ENCODE peak calls at places on chromosomes 3 and 15, in four cellular contexts. One of them, this sample, is unnamed.

GRCh38 chr15:58864602-58865419 is 68.7 kb downstream of the SLTM start:
- DNase-seq in HFF-Myc: no peak
- DNase-seq in CD8-positive, alpha-beta memory T cell: no peak
- DNase-seq in lower leg skin: no peak
- DNase-seq in this sample: no peak

GRCh38 chr3:155230382-155230781 is 63.1 kb downstream of the STRIT1 start:
- DNase-seq in HFF-Myc: no peak
- DNase-seq in lower leg skin: no peak
- DNase-seq in CD8-positive, alpha-beta memory T cell: no peak
- DNase-seq in this sample: no peak

GRCh38 chr3:32176989-32177701 is 61.3 kb upstream of the CMTM8 start:
- DNase-seq in lower leg skin: peak
- DNase-seq in CD8-positive, alpha-beta memory T cell: peak
- DNase-seq in HFF-Myc: peak
- DNase-seq in this sample: no peak

GRCh38 chr15:77944002-77944867 is 133.3 kb downstream of the TBC1D2B start:
- DNase-seq in lower leg skin: peak
- DNase-seq in HFF-Myc: peak
- DNase-seq in CD8-positive, alpha-beta memory T cell: peak
- DNase-seq in this sample: peak

GRCh38 chr15:101502572-101503295 is 13.2 kb upstream of the PCSK6 start:
- DNase-seq in lower leg skin: no peak
- DNase-seq in HFF-Myc: no peak
- DNase-seq in CD8-positive, alpha-beta memory T cell: no peak
- DNase-seq in this sample: no peak

GRCh38 chr3:166205158-166205557 is 367.9 kb upstream of the BCHE start:
- DNase-seq in lower leg skin: no peak
- DNase-seq in HFF-Myc: no peak
- DNase-seq in CD8-positive, alpha-beta memory T cell: no peak
- DNase-seq in this sample: no peak

GRCh38 chr15:72319360-72319984 is 485 bp downstream of the CELF6 start:
- DNase-seq in HFF-Myc: no peak
- DNase-seq in CD8-positive, alpha-beta memory T cell: peak
- DNase-seq in lower leg skin: no peak
- DNase-seq in this sample: no peak

GRCh38 chr3:30632065-30632464 is 25.7 kb downstream of the TGFBR2 start:
- DNase-seq in CD8-positive, alpha-beta memory T cell: no peak
- DNase-seq in HFF-Myc: no peak
- DNase-seq in lower leg skin: no peak
- DNase-seq in this sample: no peak

GRCh38 chr3:165206454-165207266 is 10.5 kb upstream of the SLITRK3 start:
- DNase-seq in HFF-Myc: peak
- DNase-seq in lower leg skin: peak
- DNase-seq in CD8-positive, alpha-beta memory T cell: no peak
- DNase-seq in this sample: no peak

GRCh38 chr15:71526061-71526460 is 284.3 kb upstream of the NR2E3 start:
- DNase-seq in CD8-positive, alpha-beta memory T cell: no peak
- DNase-seq in lower leg skin: no peak
- DNase-seq in HFF-Myc: no peak
- DNase-seq in this sample: no peak

GRCh38 chr15:96135166-96136093 is 195.1 kb upstream of the NR2F2 start:
- DNase-seq in HFF-Myc: no peak
- DNase-seq in CD8-positive, alpha-beta memory T cell: no peak
- DNase-seq in lower leg skin: no peak
- DNase-seq in this sample: no peak

GRCh38 chr15:27133244-27133643 is 162.3 kb downstream of the GABRG3 start:
- DNase-seq in HFF-Myc: no peak
- DNase-seq in lower leg skin: no peak
- DNase-seq in CD8-positive, alpha-beta memory T cell: no peak
- DNase-seq in this sample: no peak

GRCh38 chr3:160473978-160474377 is 24.4 kb upstream of the TRIM59 start:
- DNase-seq in HFF-Myc: peak
- DNase-seq in lower leg skin: no peak
- DNase-seq in CD8-positive, alpha-beta memory T cell: no peak
- DNase-seq in this sample: no peak

GRCh38 chr3:126201168-126201567 is 20.8 kb upstream of the ALDH1L1 start:
- DNase-seq in CD8-positive, alpha-beta memory T cell: no peak
- DNase-seq in HFF-Myc: no peak
- DNase-seq in lower leg skin: no peak
- DNase-seq in this sample: no peak

GRCh38 chr3:10889206-10889960 is 73.4 kb downstream of the SLC6A11 start:
- DNase-seq in lower leg skin: no peak
- DNase-seq in HFF-Myc: no peak
- DNase-seq in CD8-positive, alpha-beta memory T cell: no peak
- DNase-seq in this sample: no peak

GRCh38 chr3:125593991-125594574 is 1.2 kb downstream of the OSBPL11 start:
- DNase-seq in lower leg skin: no peak
- DNase-seq in CD8-positive, alpha-beta memory T cell: no peak
- DNase-seq in HFF-Myc: no peak
- DNase-seq in this sample: no peak

GRCh38 chr3:134600685-134601502 is 49.9 kb downstream of the KY start:
- DNase-seq in CD8-positive, alpha-beta memory T cell: peak
- DNase-seq in lower leg skin: no peak
- DNase-seq in HFF-Myc: peak
- DNase-seq in this sample: no peak

GRCh38 chr3:65650247-65650646 is 388.5 kb downstream of the MAGI1 start:
- DNase-seq in CD8-positive, alpha-beta memory T cell: no peak
- DNase-seq in lower leg skin: no peak
- DNase-seq in HFF-Myc: no peak
- DNase-seq in this sample: no peak

GRCh38 chr3:100316656-100317069 is 17.9 kb upstream of the NIT2 start:
- DNase-seq in CD8-positive, alpha-beta memory T cell: peak
- DNase-seq in lower leg skin: peak
- DNase-seq in HFF-Myc: peak
- DNase-seq in this sample: no peak

GRCh38 chr3:161108840-161109239 is 3.7 kb upstream of the B3GALNT1 start:
- DNase-seq in HFF-Myc: peak
- DNase-seq in CD8-positive, alpha-beta memory T cell: no peak
- DNase-seq in lower leg skin: no peak
- DNase-seq in this sample: no peak

GRCh38 chr3:98612587-98612986 is 19.2 kb upstream of the CPOX start:
- DNase-seq in CD8-positive, alpha-beta memory T cell: no peak
- DNase-seq in HFF-Myc: no peak
- DNase-seq in lower leg skin: peak
- DNase-seq in this sample: no peak

GRCh38 chr3:109268181-109268580 is 48.1 kb downstream of the DPPA2 start:
- DNase-seq in HFF-Myc: no peak
- DNase-seq in CD8-positive, alpha-beta memory T cell: no peak
- DNase-seq in lower leg skin: no peak
- DNase-seq in this sample: no peak

GRCh38 chr15:56496635-56497034 is 31.7 kb upstream of the MNS1 start:
- DNase-seq in lower leg skin: peak
- DNase-seq in HFF-Myc: peak
- DNase-seq in CD8-positive, alpha-beta memory T cell: peak
- DNase-seq in this sample: no peak

GRCh38 chr15:56491110-56491722 is 26.3 kb upstream of the MNS1 start:
- DNase-seq in CD8-positive, alpha-beta memory T cell: peak
- DNase-seq in lower leg skin: peak
- DNase-seq in HFF-Myc: peak
- DNase-seq in this sample: no peak

GRCh38 chr15:56490461-56490860 is 25.5 kb upstream of the MNS1 start:
- DNase-seq in HFF-Myc: no peak
- DNase-seq in lower leg skin: no peak
- DNase-seq in CD8-positive, alpha-beta memory T cell: no peak
- DNase-seq in this sample: no peak

GRCh38 chr15:56495050-56495449 is 30.1 kb upstream of the MNS1 start:
- DNase-seq in lower leg skin: no peak
- DNase-seq in HFF-Myc: no peak
- DNase-seq in CD8-positive, alpha-beta memory T cell: no peak
- DNase-seq in this sample: no peak

DNA sequence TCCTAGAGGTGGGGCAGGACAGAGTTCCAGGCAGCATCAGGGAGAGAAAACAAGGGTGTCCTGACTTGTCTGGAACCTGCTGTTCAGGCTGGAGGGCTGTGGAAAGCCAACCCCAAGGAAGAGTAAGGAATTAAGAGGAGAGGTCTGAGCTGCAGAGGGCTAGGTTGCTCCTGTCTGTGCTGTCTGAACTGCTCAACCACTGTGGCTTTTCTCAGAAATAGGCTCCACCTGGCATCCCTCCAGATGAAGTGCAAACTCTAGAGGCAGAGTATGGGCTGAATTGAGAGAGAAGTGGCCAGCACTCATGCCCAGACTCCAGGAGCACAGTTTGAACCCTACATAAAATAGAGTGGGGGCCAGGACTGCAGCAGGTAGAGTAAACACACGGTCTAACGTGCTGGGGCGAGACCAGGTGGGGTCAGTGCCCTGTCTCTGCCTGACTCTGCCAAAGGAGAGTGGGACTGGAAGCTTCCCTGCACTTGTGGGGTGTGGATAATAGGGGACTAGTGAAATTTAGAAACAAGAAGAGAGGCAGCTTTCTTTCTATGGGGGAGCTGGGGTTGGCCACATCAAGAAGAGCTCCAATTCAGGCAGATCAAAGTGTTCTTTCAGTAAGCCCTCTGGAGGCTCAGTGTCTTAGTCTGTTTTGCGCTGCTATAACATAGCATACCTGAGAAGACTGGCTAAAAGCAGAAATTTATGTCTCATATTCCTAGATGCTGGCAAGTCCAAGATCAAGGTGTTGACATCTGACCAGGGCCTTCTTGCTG is 28.0 kb upstream of the MNS1 start:
- DNase-seq in CD8-positive, alpha-beta memory T cell: no peak
- DNase-seq in HFF-Myc: no peak
- DNase-seq in lower leg skin: no peak
- DNase-seq in this sample: no peak
- H3K4me3 ChIP-seq in CD8-positive, alpha-beta memory T cell: no peak
- H3K4me3 ChIP-seq in HFF-Myc: no peak
- H3K4me3 ChIP-seq in lower leg skin: no peak
- H3K4me3 ChIP-seq in this sample: no peak

GRCh38 chr3:62956411-62956810 is 81.2 kb upstream of the CADPS start:
- DNase-seq in HFF-Myc: no peak
- DNase-seq in lower leg skin: no peak
- DNase-seq in CD8-positive, alpha-beta memory T cell: no peak
- DNase-seq in this sample: no peak

GRCh38 chr3:62955126-62955525 is 79.9 kb upstream of the CADPS start:
- DNase-seq in CD8-positive, alpha-beta memory T cell: no peak
- DNase-seq in lower leg skin: no peak
- DNase-seq in HFF-Myc: no peak
- DNase-seq in this sample: no peak

GRCh38 chr3:62951037-62951613 is 75.9 kb upstream of the CADPS start:
- DNase-seq in lower leg skin: no peak
- DNase-seq in HFF-Myc: no peak
- DNase-seq in CD8-positive, alpha-beta memory T cell: no peak
- DNase-seq in this sample: no peak

GRCh38 chr3:62950227-62950626 is 75.0 kb upstream of the CADPS start:
- DNase-seq in lower leg skin: no peak
- DNase-seq in HFF-Myc: no peak
- DNase-seq in CD8-positive, alpha-beta memory T cell: no peak
- DNase-seq in this sample: no peak

GRCh38 chr3:62954579-62954978 is 79.4 kb upstream of the CADPS start:
- DNase-seq in HFF-Myc: no peak
- DNase-seq in lower leg skin: no peak
- DNase-seq in CD8-positive, alpha-beta memory T cell: no peak
- DNase-seq in this sample: no peak
- H3K4me3 ChIP-seq in HFF-Myc: no peak
- H3K4me3 ChIP-seq in lower leg skin: no peak
- H3K4me3 ChIP-seq in CD8-positive, alpha-beta memory T cell: no peak
- H3K4me3 ChIP-seq in this sample: no peak

GRCh38 chr3:4830586-4830914 is 148.7 kb upstream of the BHLHE40 start:
- DNase-seq in HFF-Myc: no peak
- DNase-seq in CD8-positive, alpha-beta memory T cell: no peak
- DNase-seq in lower leg skin: no peak
- DNase-seq in this sample: no peak
- H3K4me3 ChIP-seq in HFF-Myc: no peak
- H3K4me3 ChIP-seq in CD8-positive, alpha-beta memory T cell: peak
- H3K4me3 ChIP-seq in lower leg skin: no peak
- H3K4me3 ChIP-seq in this sample: no peak

GRCh38 chr15:90618330-90619136 is 88.8 kb downstream of the CRTC3 start:
- DNase-seq in HFF-Myc: peak
- DNase-seq in CD8-positive, alpha-beta memory T cell: no peak
- DNase-seq in lower leg skin: no peak
- DNase-seq in this sample: no peak

GRCh38 chr15:90619468-90619867 is 89.7 kb downstream of the CRTC3 start:
- DNase-seq in HFF-Myc: no peak
- DNase-seq in CD8-positive, alpha-beta memory T cell: no peak
- DNase-seq in lower leg skin: no peak
- DNase-seq in this sample: no peak

GRCh38 chr15:90617668-90618097 is 88.0 kb downstream of the CRTC3 start:
- DNase-seq in lower leg skin: no peak
- DNase-seq in HFF-Myc: no peak
- DNase-seq in CD8-positive, alpha-beta memory T cell: no peak
- DNase-seq in this sample: no peak

GRCh38 chr15:90620379-90621134 is 90.8 kb downstream of the CRTC3 start:
- DNase-seq in HFF-Myc: no peak
- DNase-seq in CD8-positive, alpha-beta memory T cell: no peak
- DNase-seq in lower leg skin: no peak
- DNase-seq in this sample: no peak

DNA sequence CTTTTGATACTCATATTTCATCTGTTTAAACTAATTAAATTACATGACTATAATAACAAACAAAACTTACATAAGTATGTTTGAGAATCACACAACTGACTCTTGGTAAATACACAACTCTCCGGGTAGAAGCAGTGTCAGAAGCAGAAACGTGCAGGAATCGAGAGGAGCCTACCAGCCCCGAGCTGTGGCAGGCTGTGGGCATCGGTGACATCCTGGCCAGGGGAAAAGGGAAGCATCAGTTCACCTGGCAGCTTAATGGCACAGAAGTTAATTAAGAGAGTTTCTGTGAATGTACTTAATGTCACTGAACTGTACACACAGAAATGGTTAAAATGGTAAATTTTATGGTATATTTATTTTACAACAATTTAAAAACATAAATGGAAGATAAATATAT is 90.2 kb downstream of the CRTC3 start:
- DNase-seq in CD8-positive, alpha-beta memory T cell: no peak
- DNase-seq in HFF-Myc: no peak
- DNase-seq in lower leg skin: no peak
- DNase-seq in this sample: no peak
- H3K4me3 ChIP-seq in CD8-positive, alpha-beta memory T cell: no peak
- H3K4me3 ChIP-seq in HFF-Myc: no peak
- H3K4me3 ChIP-seq in lower leg skin: no peak
- H3K4me3 ChIP-seq in this sample: no peak

This sample was measured in esophagus squamous epithelium.